ENCODE peak calls at places on chromosome 2, in six cellular contexts. T is GM03348; O is activated CD8-positive, alpha-beta memory T cell treated with anti-CD3 and anti-CD28 coated beads for 48 hours; L is AG10803; Z is stimulated activated CD4-positive, alpha-beta T cell treated with anti-CD3 and anti-CD28 coated beads, TNF-alpha, amount 100 ng/mL, for 4 hours; N is ACHN. E is an unnamed sample.

GRCh38 chr2:37625781-37626548 is 45.5 kb downstream of the CDC42EP3 start:
- DNase-seq in N (no peak), T (no peak), Z (peak), L (peak), O (no peak), E (peak)

GRCh38 chr2:163347982-163348842 is 387.6 kb downstream of the FIGN start:
- DNase-seq in Z (no peak), L (peak), N (peak), O (no peak), T (no peak), E (peak)

GRCh38 chr2:157256621-157257020 is 884 bp upstream of the GALNT5 start:
- DNase-seq in T (no peak), Z (no peak), L (no peak), O (no peak), N (no peak), E (no peak)

GRCh38 chr2:133818661-133819060 is 250.4 kb upstream of the NCKAP5 start:
- DNase-seq in T (no peak), O (no peak), L (no peak), N (no peak), Z (no peak), E (no peak)

GRCh38 chr2:12456293-12457151 is 260.2 kb upstream of the TRIB2 start:
- DNase-seq in Z (peak), N (peak), L (peak), T (peak), O (peak), E (peak)

GRCh38 chr2:146666336-146666735 is 1178.5 kb upstream of the ACVR2A start:
- DNase-seq in N (no peak), O (no peak), Z (no peak), L (no peak), T (no peak), E (no peak)

GRCh38 chr2:120598416-120598815 is 137.3 kb upstream of the GLI2 start:
- DNase-seq in N (no peak), L (no peak), O (no peak), T (no peak), Z (no peak), E (peak)

GRCh38 chr2:241882090-241882625 is 12.6 kb downstream of the RTP5 start:
- DNase-seq in T (peak), N (peak), O (peak), Z (peak), L (no peak), E (peak)

GRCh38 chr2:240590681-240591111 is 4.2 kb downstream of the CAPN10 start:
- DNase-seq in T (no peak), N (no peak), O (no peak), L (no peak), Z (no peak), E (peak)